ENCODE peak calls at places on chromosomes 11 and 22, in six cellular contexts. D is MM.1S, V is colonic mucosa, Q is brain microvascular endothelial cell, E is breast epithelium, M is Peyer's patch. Z is an unnamed sample.

GRCh38 chr11:85844439-85845051 is 10.6 kb upstream of the CCDC83 start:
- DNase-seq in D (no peak), M (no peak), V (no peak), Q (peak), E (no peak), Z (no peak)

GRCh38 chr22:19132693-19133400 is 1.7 kb downstream of the TSSK2 start:
- DNase-seq in V (no peak), M (no peak), D (no peak), E (no peak), Q (no peak), Z (no peak)

GRCh38 chr22:28171135-28171534 is 252.1 kb upstream of the PITPNB start:
- DNase-seq in D (no peak), M (no peak), E (no peak), Q (no peak), V (no peak), Z (no peak)

GRCh38 chr11:87019582-87020271 is 18.0 kb upstream of the TMEM135 start:
- DNase-seq in V (no peak), Q (no peak), D (no peak), E (no peak), M (no peak), Z (no peak)

GRCh38 chr22:26364066-26365015 is 64.7 kb upstream of the ASPHD2 start:
- DNase-seq in D (peak), V (peak), E (no peak), Q (peak), M (peak), Z (peak)

GRCh38 chr22:43923191-43923590 is 414 bp upstream of the PNPLA3 start:
- DNase-seq in V (no peak), E (no peak), D (no peak), M (no peak), Q (no peak), Z (no peak)

GRCh38 chr22:41983516-41983915 is 14.3 kb downstream of the SEPTIN3 start:
- DNase-seq in Q (no peak), M (no peak), D (no peak), V (no peak), E (no peak), Z (no peak)

GRCh38 chr11:124586247-124586860 is 16.6 kb downstream of the OR8A1 start:
- DNase-seq in E (no peak), Q (peak), V (peak), D (peak), M (no peak), Z (peak)

GRCh38 chr11:3345736-3346135 is 33.2 kb downstream of the ZNF195 start:
- DNase-seq in M (no peak), Q (no peak), V (no peak), E (no peak), D (no peak), Z (no peak)

GRCh38 chr22:31620756-31621480 is 41.1 kb downstream of the PISD start:
- DNase-seq in V (no peak), D (no peak), E (no peak), M (no peak), Q (no peak), Z (no peak)

GRCh38 chr11:65500262-65501004 is 1.6 kb downstream of the MALAT1 start:
- DNase-seq in V (peak), E (no peak), M (no peak), Q (peak), D (peak), Z (peak)

GRCh38 chr11:113184498-113184897 is 129.9 kb upstream of the TTC12 start:
- DNase-seq in E (no peak), M (no peak), V (no peak), D (no peak), Q (peak), Z (no peak)

DNA sequence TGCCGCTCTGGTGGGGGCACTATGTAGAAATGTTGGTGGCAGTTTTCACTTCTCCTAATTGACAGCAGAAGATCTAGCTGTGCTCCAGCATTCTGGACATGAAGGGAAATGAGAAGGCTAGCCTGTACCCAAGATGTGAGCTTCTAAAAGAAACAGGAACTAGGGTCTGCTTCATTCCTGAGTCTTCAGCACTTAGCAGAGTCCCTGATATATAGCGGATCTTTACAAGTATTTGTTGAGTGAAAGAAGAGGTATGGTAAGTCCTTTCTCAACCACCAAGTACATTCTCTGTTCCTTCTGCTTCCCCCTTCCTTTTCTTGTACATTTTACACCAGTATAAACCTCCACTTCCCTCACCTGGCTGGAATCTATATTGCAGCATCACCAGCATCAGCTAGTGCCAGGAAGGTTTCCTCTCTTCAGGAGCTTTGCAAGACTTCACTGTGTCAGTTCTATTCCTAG is 408.3 kb upstream of the CADM1 start:
- DNase-seq in E (no peak), M (no peak), Q (no peak), D (peak), V (no peak), Z (no peak)
- TF ChIP-seq CTCF in E (no peak), M (no peak), Q (peak), D (peak), V (no peak), Z (peak)

GRCh38 chr22:20546541-20546950 is 39.1 kb downstream of the MED15 start:
- DNase-seq in Q (no peak), V (no peak), M (no peak), D (no peak), E (no peak), Z (no peak)
- H3K27ac ChIP-seq in Q (peak), V (no peak), M (no peak), D (no peak), E (no peak), Z (no peak)

GRCh38 chr11:31997955-31998354 is 92.9 kb upstream of the RCN1 start:
- DNase-seq in D (no peak), M (no peak), Q (no peak), E (no peak), V (no peak), Z (no peak)
- TF ChIP-seq CTCF in D (no peak), M (no peak), Q (no peak), E (no peak), V (no peak), Z (no peak)

DNA sequence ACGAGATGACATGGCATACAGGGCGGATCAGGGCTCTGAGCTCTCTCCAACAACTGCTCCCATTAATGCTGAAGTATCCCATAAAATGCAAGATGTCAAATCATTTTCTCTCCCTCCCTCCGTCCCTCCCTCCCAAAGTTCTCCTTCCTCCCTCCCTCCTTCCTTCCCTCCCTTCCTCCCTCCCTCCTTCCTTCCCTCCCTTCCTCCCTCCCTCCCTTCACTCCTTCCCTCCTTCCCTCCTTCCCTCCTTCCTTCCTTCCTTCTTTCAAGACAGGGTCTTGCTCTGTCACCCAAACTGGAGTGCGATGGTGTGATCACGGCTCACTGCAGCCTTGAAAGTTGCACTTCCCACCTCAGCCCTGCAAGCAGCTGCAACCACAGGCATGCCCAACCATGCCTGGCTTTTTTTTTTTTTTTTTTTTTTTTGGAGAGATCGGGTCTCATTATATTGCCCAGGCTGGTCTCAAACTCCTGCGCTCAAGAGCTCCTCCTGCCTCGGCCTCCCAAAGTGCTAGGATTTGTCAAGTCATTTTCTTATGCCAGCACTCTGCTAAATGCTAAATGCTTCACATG is 38.2 kb downstream of the TXN2 start:
- DNase-seq in E (no peak), V (no peak), D (no peak), Q (no peak), M (peak), Z (no peak)
- H3K27ac ChIP-seq in E (no peak), V (no peak), D (no peak), Q (no peak), M (no peak), Z (no peak)

DNA sequence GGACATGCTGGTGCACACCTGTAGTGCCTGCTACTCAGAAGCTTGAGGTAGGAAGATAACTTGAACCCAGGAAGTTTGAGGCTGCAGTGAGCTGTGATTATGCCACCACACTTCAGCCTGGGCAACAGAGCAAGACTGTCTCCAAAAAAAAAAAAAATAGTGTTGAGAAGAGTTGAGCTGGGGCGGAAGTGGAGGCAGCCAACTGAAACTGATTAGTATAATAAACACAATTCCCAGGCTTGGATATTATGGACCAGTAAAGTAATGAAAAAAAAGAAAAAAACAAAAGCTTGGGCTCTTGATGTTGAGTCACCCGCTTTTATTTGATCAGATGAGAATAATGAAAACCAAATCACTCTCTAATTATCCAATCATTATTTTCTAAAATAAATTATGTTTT is 21.0 kb downstream of the LDLRAD3 start:
- DNase-seq in V (no peak), D (no peak), Q (no peak), E (no peak), M (no peak), Z (no peak)
- TF ChIP-seq CTCF in V (no peak), D (no peak), Q (no peak), E (no peak), M (no peak), Z (no peak)

GRCh38 chr22:45615364-45615763 is 56.3 kb upstream of the ATXN10 start:
- DNase-seq in Q (no peak), D (no peak), V (no peak), E (no peak), M (no peak), Z (no peak)

GRCh38 chr22:45612940-45613339 is 58.7 kb upstream of the ATXN10 start:
- DNase-seq in V (no peak), Q (peak), D (no peak), M (no peak), E (no peak), Z (peak)

GRCh38 chr22:45612451-45612901 is 59.2 kb upstream of the ATXN10 start:
- DNase-seq in V (no peak), E (no peak), D (no peak), M (no peak), Q (peak), Z (peak)

GRCh38 chr22:45617948-45618347 is 53.7 kb upstream of the ATXN10 start:
- DNase-seq in Q (no peak), E (no peak), V (no peak), D (no peak), M (no peak), Z (no peak)

GRCh38 chr22:45616432-45616831 is 55.2 kb upstream of the ATXN10 start:
- DNase-seq in Q (no peak), V (no peak), E (no peak), M (no peak), D (no peak), Z (no peak)
- H3K27ac ChIP-seq in Q (no peak), V (no peak), E (no peak), M (no peak), D (no peak), Z (no peak)

GRCh38 chr11:15967966-15968365 is 388.4 kb downstream of the SOX6 start:
- DNase-seq in E (no peak), Q (no peak), M (no peak), D (no peak), V (no peak), Z (no peak)
- TF ChIP-seq CTCF in E (no peak), Q (no peak), M (no peak), D (no peak), V (no peak), Z (no peak)

Z was measured in psoas muscle.